ENCODE peak calls at places on chromosome 6, in seven cellular contexts. X is neuronal stem cell; U is mammary epithelial cell; G is psoas muscle; V is heart left ventricle; J is effector memory CD4-positive, alpha-beta T cell; F is CD8-positive, alpha-beta T cell. I is an unnamed sample. For H3K4me1, the result is how much of the 10 kb centered on the place peaks cover.

GRCh38 chr6:70413829-70414494 is 654 bp downstream of the FAM135A start:
- DNase-seq in J (no peak), X (peak), F (no peak), V (no peak), U (peak), G (no peak), I (no peak)

GRCh38 chr6:69279805-69280204 is 517.0 kb downstream of the LMBRD1 start:
- DNase-seq in F (no peak), V (no peak), G (no peak), U (no peak), J (no peak), X (no peak), I (no peak)

GRCh38 chr6:156402628-156403027 is 374.6 kb upstream of the ARID1B start:
- DNase-seq in X (no peak), J (no peak), U (no peak), V (no peak), G (no peak), F (no peak), I (no peak)

GRCh38 chr6:135323202-135323668 is 142.1 kb downstream of the MYB start:
- DNase-seq in X (no peak), F (no peak), U (no peak), J (no peak), V (no peak), G (no peak), I (no peak)

GRCh38 chr6:80457044-80457933 is 350.8 kb downstream of the BCKDHB start:
- DNase-seq in J (no peak), F (no peak), G (peak), X (no peak), U (peak), V (peak), I (peak)

GRCh38 chr6:30722280-30723112 is 2.3 kb downstream of the TUBB start:
- DNase-seq in F (peak), U (peak), G (peak), V (peak), J (peak), X (peak), I (peak)

GRCh38 chr6:160859822-160860221 is 131.7 kb upstream of the MAP3K4 start:
- DNase-seq in J (no peak), F (no peak), X (no peak), U (no peak), V (no peak), G (no peak), I (no peak)

GRCh38 chr6:27893836-27894807 is 18.1 kb downstream of the OR2B2 start:
- DNase-seq in U (peak), J (peak), V (peak), F (peak), G (peak), X (peak), I (peak)

GRCh38 chr6:35082046-35082732 is 59.0 kb downstream of the TCP11 start:
- DNase-seq in J (no peak), F (no peak), X (no peak), G (no peak), V (peak), U (no peak), I (no peak)

GRCh38 chr6:132960720-132961119 is 146.4 kb downstream of the RPS12 start:
- DNase-seq in F (no peak), U (peak), X (no peak), J (no peak), G (no peak), V (no peak), I (no peak)

GRCh38 chr6:118893095-118893881 is 664 bp upstream of the ASF1A start:
- DNase-seq in J (peak), X (no peak), U (peak), V (no peak), G (peak), F (no peak), I (peak)

GRCh38 chr6:61886608-61887259 is 399.3 kb downstream of the KHDRBS2 start:
- DNase-seq in F (no peak), V (no peak), U (no peak), G (no peak), X (no peak), J (no peak), I (no peak)

GRCh38 chr6:27760464-27760863 is 151.7 kb downstream of the OR2B2 start:
- DNase-seq in J (no peak), X (no peak), U (peak), V (no peak), F (no peak), G (no peak), I (no peak)

GRCh38 chr6:84685983-84686584 is 78.3 kb downstream of the TBX18 start:
- DNase-seq in G (no peak), U (peak), X (no peak), F (no peak), V (no peak), J (no peak), I (no peak)

GRCh38 chr6:10510592-10511367 is 10.4 kb upstream of the GCNT2 start:
- DNase-seq in V (peak), U (peak), F (peak), G (peak), J (no peak), X (peak), I (peak)

GRCh38 chr6:15036690-15037245 is 209.1 kb upstream of the JARID2 start:
- DNase-seq in V (peak), U (no peak), G (peak), J (no peak), X (no peak), F (no peak), I (no peak)

GRCh38 chr6:142455957-142456589 is 154.3 kb downstream of the ADGRG6 start:
- DNase-seq in F (no peak), U (no peak), G (no peak), J (no peak), V (no peak), X (no peak), I (no peak)

GRCh38 chr6:155201461-155202226 is 62.2 kb upstream of the CLDN20 start:
- DNase-seq in U (peak), J (no peak), V (no peak), G (no peak), X (no peak), F (no peak), I (no peak)

GRCh38 chr6:108293527-108294296 is 1.1 kb upstream of the AFG1L start:
- DNase-seq in X (no peak), F (no peak), G (no peak), U (no peak), J (no peak), V (no peak), I (no peak)

GRCh38 chr6:113169484-113169883 is 687.7 kb upstream of the MARCKS start:
- DNase-seq in J (no peak), G (no peak), F (no peak), U (peak), X (no peak), V (no peak), I (no peak)

GRCh38 chr6:160042014-160042773 is 73.3 kb downstream of the IGF2R start:
- DNase-seq in G (no peak), U (peak), X (no peak), V (no peak), F (no peak), J (no peak), I (no peak)

GRCh38 chr6:34587325-34587724 is 31.2 kb upstream of the SPDEF start:
- DNase-seq in F (no peak), G (no peak), U (peak), V (no peak), X (no peak), J (no peak), I (no peak)

GRCh38 chr6:34709386-34709785 is 12.8 kb upstream of the ILRUN start:
- DNase-seq in U (no peak), X (no peak), G (no peak), V (peak), J (no peak), F (no peak), I (peak)

GRCh38 chr6:133992992-133993682 is 40.1 kb downstream of the TBPL1 start:
- DNase-seq in V (peak), G (no peak), J (no peak), U (no peak), F (no peak), X (no peak), I (no peak)

GRCh38 chr6:168265827-168266815 is 53.5 kb downstream of the DACT2 start:
- DNase-seq in J (no peak), V (no peak), F (no peak), U (no peak), G (no peak), X (no peak), I (no peak)

GRCh38 chr6:153976921-153977693 is 61.9 kb upstream of the OPRM1 start:
- DNase-seq in J (no peak), X (no peak), V (no peak), G (no peak), U (peak), F (no peak), I (no peak)

GRCh38 chr6:69732045-69732444 is 64.8 kb downstream of the LMBRD1 start:
- DNase-seq in X (no peak), G (no peak), V (no peak), F (no peak), U (no peak), J (no peak), I (no peak)

GRCh38 chr6:39029156-39030011 is 19.2 kb upstream of the GLP1R start:
- DNase-seq in J (no peak), X (peak), U (no peak), F (peak), G (no peak), V (no peak), I (no peak)

GRCh38 chr6:110116258-110116657 is 63.2 kb downstream of the WASF1 start:
- DNase-seq in F (no peak), J (no peak), X (no peak), U (no peak), G (no peak), V (no peak), I (no peak)

GRCh38 chr6:44955145-44955544 is 373.0 kb upstream of the RUNX2 start:
- DNase-seq in U (no peak), J (no peak), X (no peak), V (no peak), F (no peak), G (no peak), I (no peak)

GRCh38 chr6:150741633-150742200 is 123.8 kb upstream of the MTHFD1L start:
- DNase-seq in J (no peak), F (no peak), V (no peak), U (no peak), G (no peak), X (no peak), I (no peak)

GRCh38 chr6:10659697-10660348 is 34.6 kb downstream of the C6orf52 start:
- DNase-seq in F (no peak), V (no peak), G (peak), J (no peak), U (no peak), X (no peak), I (no peak)

GRCh38 chr6:128173290-128173689 is 272.4 kb upstream of the THEMIS start:
- DNase-seq in F (no peak), G (no peak), J (no peak), V (no peak), X (no peak), U (peak), I (no peak)
- H3K4me1 ChIP-seq in F (under half), G (under half), J (under half), V (under half), X (under half), U (under half), I (under half)

GRCh38 chr6:43369174-43370002 is at the start of gene ZNF318:
- DNase-seq in J (peak), G (peak), U (peak), V (peak), F (peak), X (peak), I (peak)
- H3K4me1 ChIP-seq in J (under half), G (under half), U (under half), V (under half), F (under half), X (under half), I (under half)

DNA sequence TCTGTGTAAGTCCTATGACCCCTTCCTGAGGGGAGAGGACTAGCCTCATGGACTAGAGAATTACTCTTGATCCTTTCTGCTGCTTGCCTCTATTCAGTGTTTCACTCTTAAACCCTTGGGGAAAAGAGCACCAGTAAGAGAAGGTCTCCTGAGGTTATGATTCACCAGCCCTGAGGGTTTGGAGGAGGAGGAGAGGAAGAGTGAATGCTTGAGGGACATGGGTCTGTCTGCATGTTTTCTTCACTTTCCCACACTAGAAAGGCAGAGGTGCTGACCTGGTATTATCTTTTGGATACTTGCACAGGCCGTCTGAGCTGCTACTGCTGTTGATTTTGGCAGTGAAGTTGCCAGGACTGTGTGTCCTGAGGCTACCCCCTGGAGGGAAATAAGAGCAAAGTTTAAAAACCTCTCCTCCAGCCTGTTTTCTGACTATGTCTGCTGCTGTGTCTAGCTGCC is 78.3 kb downstream of the CD109 start:
- DNase-seq in J (no peak), U (peak), F (no peak), X (no peak), V (peak), G (no peak), I (no peak)
- H3K4me1 ChIP-seq in J (under half), U (under half), F (under half), X (under half), V (under half), G (under half), I (under half)

GRCh38 chr6:12047792-12048432 is 35.8 kb downstream of the HIVEP1 start:
- DNase-seq in F (no peak), X (no peak), V (no peak), J (no peak), U (no peak), G (no peak), I (no peak)

GRCh38 chr6:12048609-12049008 is 36.5 kb downstream of the HIVEP1 start:
- DNase-seq in X (no peak), J (no peak), F (no peak), V (no peak), G (no peak), U (no peak), I (no peak)

GRCh38 chr6:12049165-12049564 is 37.1 kb downstream of the HIVEP1 start:
- DNase-seq in U (no peak), F (no peak), X (no peak), V (no peak), J (no peak), G (no peak), I (no peak)

GRCh38 chr6:12047304-12047703 is 35.2 kb downstream of the HIVEP1 start:
- DNase-seq in V (no peak), U (no peak), G (no peak), J (no peak), X (no peak), F (no peak), I (no peak)

DNA sequence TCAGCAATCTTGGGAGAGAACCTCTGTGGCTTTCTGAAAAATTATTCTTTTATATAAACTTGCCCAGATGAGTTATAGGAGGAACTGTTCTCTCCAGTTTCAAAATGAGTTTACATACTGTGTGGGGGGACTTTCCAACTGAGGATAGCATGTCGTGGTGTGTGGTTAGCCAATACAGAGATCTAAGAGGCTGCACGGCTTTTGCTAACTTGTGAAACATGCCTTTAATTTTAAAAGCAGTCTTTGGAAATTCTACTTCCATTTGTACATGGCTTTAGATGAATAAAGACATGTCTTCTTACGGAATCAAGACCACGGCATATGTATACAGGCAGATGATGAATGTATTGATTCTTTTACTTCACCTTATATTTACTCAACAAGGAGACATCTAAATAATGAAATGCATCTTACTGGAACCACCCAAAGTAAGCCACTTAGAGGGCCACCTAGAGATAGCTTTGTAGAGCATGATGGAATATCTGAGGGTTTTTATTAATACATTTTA is 39.8 kb downstream of the HIVEP1 start:
- DNase-seq in X (no peak), J (peak), F (no peak), G (no peak), U (no peak), V (no peak), I (no peak)
- H3K4me1 ChIP-seq in X (under half), J (under half), F (under half), G (under half), U (under half), V (under half), I (under half)